ENCODE peak calls at places on chromosomes 11 and 22, in six cellular contexts. One of them, this sample, is unnamed.

GRCh38 chr11:33654594-33654993 is 46.0 kb downstream of the C11orf91 start:
- DNase-seq in fibroblast of lung: no peak
- DNase-seq in dorsolateral prefrontal cortex: no peak
- DNase-seq in A549: no peak
- DNase-seq in aorta: no peak
- DNase-seq in IMR-90: no peak
- DNase-seq in this sample: no peak

GRCh38 chr11:1129666-1130160 is 28.0 kb upstream of the MUC5AC start:
- DNase-seq in dorsolateral prefrontal cortex: no peak
- DNase-seq in A549: no peak
- DNase-seq in IMR-90: no peak
- DNase-seq in fibroblast of lung: no peak
- DNase-seq in aorta: peak
- DNase-seq in this sample: no peak

GRCh38 chr11:123404626-123405025 is 25.4 kb upstream of the GRAMD1B start:
- DNase-seq in IMR-90: no peak
- DNase-seq in A549: no peak
- DNase-seq in aorta: no peak
- DNase-seq in fibroblast of lung: no peak
- DNase-seq in dorsolateral prefrontal cortex: no peak
- DNase-seq in this sample: no peak

GRCh38 chr11:102177974-102178631 is 67.9 kb downstream of the YAP1 start:
- DNase-seq in IMR-90: peak
- DNase-seq in dorsolateral prefrontal cortex: no peak
- DNase-seq in fibroblast of lung: peak
- DNase-seq in A549: peak
- DNase-seq in aorta: no peak
- DNase-seq in this sample: no peak

GRCh38 chr11:1192741-1193325 is 30.0 kb upstream of the MUC5B start:
- DNase-seq in aorta: peak
- DNase-seq in dorsolateral prefrontal cortex: no peak
- DNase-seq in A549: no peak
- DNase-seq in fibroblast of lung: no peak
- DNase-seq in IMR-90: no peak
- DNase-seq in this sample: no peak

GRCh38 chr11:32864555-32864954 is 28.1 kb upstream of the QSER1 start:
- DNase-seq in fibroblast of lung: no peak
- DNase-seq in A549: no peak
- DNase-seq in dorsolateral prefrontal cortex: no peak
- DNase-seq in aorta: no peak
- DNase-seq in IMR-90: no peak
- DNase-seq in this sample: no peak

GRCh38 chr11:17256512-17256911 is 20.0 kb upstream of the NUCB2 start:
- DNase-seq in aorta: no peak
- DNase-seq in A549: peak
- DNase-seq in fibroblast of lung: peak
- DNase-seq in dorsolateral prefrontal cortex: no peak
- DNase-seq in IMR-90: peak
- DNase-seq in this sample: no peak

GRCh38 chr11:38254849-38255248 is 1656.8 kb upstream of the RAG2 start:
- DNase-seq in dorsolateral prefrontal cortex: no peak
- DNase-seq in A549: no peak
- DNase-seq in IMR-90: no peak
- DNase-seq in fibroblast of lung: no peak
- DNase-seq in aorta: no peak
- DNase-seq in this sample: no peak

GRCh38 chr11:25992254-25992653 is 339.7 kb upstream of the ANO3 start:
- DNase-seq in fibroblast of lung: peak
- DNase-seq in aorta: no peak
- DNase-seq in A549: no peak
- DNase-seq in dorsolateral prefrontal cortex: no peak
- DNase-seq in IMR-90: no peak
- DNase-seq in this sample: no peak

GRCh38 chr11:3626250-3626960 is 15.4 kb downstream of the ART5 start:
- DNase-seq in A549: no peak
- DNase-seq in aorta: peak
- DNase-seq in fibroblast of lung: no peak
- DNase-seq in IMR-90: no peak
- DNase-seq in dorsolateral prefrontal cortex: no peak
- DNase-seq in this sample: no peak

GRCh38 chr11:102225689-102226562 is 91.4 kb upstream of the BIRC3 start:
- DNase-seq in dorsolateral prefrontal cortex: no peak
- DNase-seq in fibroblast of lung: peak
- DNase-seq in A549: no peak
- DNase-seq in aorta: no peak
- DNase-seq in IMR-90: peak
- DNase-seq in this sample: no peak

GRCh38 chr11:119999220-119999619 is 138.7 kb downstream of the TRIM29 start:
- DNase-seq in aorta: no peak
- DNase-seq in IMR-90: no peak
- DNase-seq in dorsolateral prefrontal cortex: no peak
- DNase-seq in A549: peak
- DNase-seq in fibroblast of lung: no peak
- DNase-seq in this sample: no peak

GRCh38 chr11:46291441-46292143 is 14.1 kb downstream of the CREB3L1 start:
- DNase-seq in fibroblast of lung: peak
- DNase-seq in aorta: peak
- DNase-seq in dorsolateral prefrontal cortex: no peak
- DNase-seq in A549: no peak
- DNase-seq in IMR-90: peak
- DNase-seq in this sample: no peak
- H3K27ac ChIP-seq in fibroblast of lung: peak
- H3K27ac ChIP-seq in aorta: no peak
- H3K27ac ChIP-seq in dorsolateral prefrontal cortex: no peak
- H3K27ac ChIP-seq in A549: peak
- H3K27ac ChIP-seq in IMR-90: peak
- H3K27ac ChIP-seq in this sample: no peak

GRCh38 chr22:46598737-46599424 is 21.3 kb upstream of the GRAMD4 start:
- DNase-seq in IMR-90: peak
- DNase-seq in A549: no peak
- DNase-seq in fibroblast of lung: no peak
- DNase-seq in dorsolateral prefrontal cortex: no peak
- DNase-seq in aorta: peak
- DNase-seq in this sample: no peak

GRCh38 chr22:46596819-46597218 is 23.4 kb upstream of the GRAMD4 start:
- DNase-seq in IMR-90: no peak
- DNase-seq in A549: no peak
- DNase-seq in fibroblast of lung: no peak
- DNase-seq in aorta: no peak
- DNase-seq in dorsolateral prefrontal cortex: no peak
- DNase-seq in this sample: no peak

GRCh38 chr22:46596032-46596441 is 24.1 kb upstream of the GRAMD4 start:
- DNase-seq in dorsolateral prefrontal cortex: no peak
- DNase-seq in aorta: no peak
- DNase-seq in IMR-90: no peak
- DNase-seq in fibroblast of lung: peak
- DNase-seq in A549: no peak
- DNase-seq in this sample: no peak

GRCh38 chr22:46600397-46600796 is 19.8 kb upstream of the GRAMD4 start:
- DNase-seq in IMR-90: no peak
- DNase-seq in aorta: no peak
- DNase-seq in fibroblast of lung: no peak
- DNase-seq in dorsolateral prefrontal cortex: no peak
- DNase-seq in A549: no peak
- DNase-seq in this sample: no peak

DNA sequence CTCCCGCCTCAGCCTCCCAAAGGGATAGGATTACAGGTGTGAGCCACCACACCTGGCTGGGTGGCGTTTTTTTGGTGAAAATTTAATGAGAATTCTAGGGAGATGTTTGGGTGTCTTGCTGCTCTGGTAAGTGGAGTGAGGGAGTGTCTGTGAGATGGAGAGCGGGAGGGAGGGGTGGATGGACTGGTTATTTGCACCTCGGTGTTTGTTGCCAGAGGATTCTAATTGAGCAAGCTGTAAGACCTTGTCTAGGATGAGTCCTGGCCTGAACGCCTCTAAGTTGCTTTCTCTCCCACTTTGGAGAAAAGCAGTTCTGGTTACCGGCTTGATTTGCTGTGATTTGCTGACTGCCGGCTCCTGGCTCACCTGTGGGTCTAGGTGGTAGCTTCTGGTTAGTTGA is 22.0 kb upstream of the GRAMD4 start:
- DNase-seq in aorta: no peak
- DNase-seq in IMR-90: no peak
- DNase-seq in dorsolateral prefrontal cortex: no peak
- DNase-seq in fibroblast of lung: no peak
- DNase-seq in A549: no peak
- DNase-seq in this sample: no peak
- H3K27ac ChIP-seq in aorta: no peak
- H3K27ac ChIP-seq in IMR-90: no peak
- H3K27ac ChIP-seq in dorsolateral prefrontal cortex: no peak
- H3K27ac ChIP-seq in fibroblast of lung: no peak
- H3K27ac ChIP-seq in A549: no peak
- H3K27ac ChIP-seq in this sample: no peak

GRCh38 chr11:134409552-134410429 is 2.3 kb downstream of the B3GAT1 start:
- DNase-seq in dorsolateral prefrontal cortex: no peak
- DNase-seq in fibroblast of lung: no peak
- DNase-seq in IMR-90: no peak
- DNase-seq in aorta: no peak
- DNase-seq in A549: no peak
- DNase-seq in this sample: no peak
- H3K27ac ChIP-seq in dorsolateral prefrontal cortex: peak
- H3K27ac ChIP-seq in fibroblast of lung: no peak
- H3K27ac ChIP-seq in IMR-90: no peak
- H3K27ac ChIP-seq in aorta: no peak
- H3K27ac ChIP-seq in A549: no peak
- H3K27ac ChIP-seq in this sample: peak

GRCh38 chr22:37501176-37501609 is 15.0 kb upstream of the MFNG start:
- DNase-seq in IMR-90: no peak
- DNase-seq in fibroblast of lung: no peak
- DNase-seq in A549: peak
- DNase-seq in aorta: no peak
- DNase-seq in dorsolateral prefrontal cortex: no peak
- DNase-seq in this sample: no peak
- H3K27ac ChIP-seq in IMR-90: no peak
- H3K27ac ChIP-seq in fibroblast of lung: no peak
- H3K27ac ChIP-seq in A549: peak
- H3K27ac ChIP-seq in aorta: no peak
- H3K27ac ChIP-seq in dorsolateral prefrontal cortex: no peak
- H3K27ac ChIP-seq in this sample: peak

GRCh38 chr11:30326114-30326783 is 3.3 kb downstream of the ARL14EP start:
- DNase-seq in IMR-90: peak
- DNase-seq in A549: no peak
- DNase-seq in fibroblast of lung: peak
- DNase-seq in aorta: no peak
- DNase-seq in dorsolateral prefrontal cortex: no peak
- DNase-seq in this sample: no peak
- H3K27ac ChIP-seq in IMR-90: no peak
- H3K27ac ChIP-seq in A549: no peak
- H3K27ac ChIP-seq in fibroblast of lung: no peak
- H3K27ac ChIP-seq in aorta: no peak
- H3K27ac ChIP-seq in dorsolateral prefrontal cortex: no peak
- H3K27ac ChIP-seq in this sample: no peak

GRCh38 chr22:31127181-31127772 is 4.5 kb downstream of the INPP5J start:
- DNase-seq in IMR-90: no peak
- DNase-seq in A549: no peak
- DNase-seq in fibroblast of lung: no peak
- DNase-seq in aorta: no peak
- DNase-seq in dorsolateral prefrontal cortex: no peak
- DNase-seq in this sample: no peak
- H3K27ac ChIP-seq in IMR-90: no peak
- H3K27ac ChIP-seq in A549: no peak
- H3K27ac ChIP-seq in fibroblast of lung: no peak
- H3K27ac ChIP-seq in aorta: no peak
- H3K27ac ChIP-seq in dorsolateral prefrontal cortex: no peak
- H3K27ac ChIP-seq in this sample: no peak

DNA sequence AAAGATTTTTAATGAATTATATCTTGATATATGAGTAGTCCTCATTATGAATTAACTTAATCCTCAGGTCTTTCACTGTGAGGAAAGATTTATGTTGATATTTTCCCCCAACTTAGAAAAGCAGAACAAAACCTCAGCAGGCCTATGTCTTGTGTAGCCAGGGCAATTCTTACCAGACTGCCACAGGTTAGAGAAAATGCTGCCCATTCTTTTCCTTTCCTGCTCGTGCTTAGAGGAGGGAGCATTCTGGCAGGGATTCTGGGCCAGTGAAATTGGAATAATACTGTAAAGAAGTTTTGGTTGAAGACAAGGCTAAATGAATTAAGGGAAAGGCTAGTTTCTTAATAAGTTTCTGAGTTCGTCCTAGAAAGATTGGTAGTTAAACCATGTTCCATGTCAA is 56.6 kb downstream of the ZNRF3 start:
- DNase-seq in fibroblast of lung: no peak
- DNase-seq in dorsolateral prefrontal cortex: no peak
- DNase-seq in aorta: no peak
- DNase-seq in IMR-90: no peak
- DNase-seq in A549: no peak
- DNase-seq in this sample: no peak
- H3K27ac ChIP-seq in fibroblast of lung: no peak
- H3K27ac ChIP-seq in dorsolateral prefrontal cortex: no peak
- H3K27ac ChIP-seq in aorta: peak
- H3K27ac ChIP-seq in IMR-90: no peak
- H3K27ac ChIP-seq in A549: no peak
- H3K27ac ChIP-seq in this sample: peak

DNA sequence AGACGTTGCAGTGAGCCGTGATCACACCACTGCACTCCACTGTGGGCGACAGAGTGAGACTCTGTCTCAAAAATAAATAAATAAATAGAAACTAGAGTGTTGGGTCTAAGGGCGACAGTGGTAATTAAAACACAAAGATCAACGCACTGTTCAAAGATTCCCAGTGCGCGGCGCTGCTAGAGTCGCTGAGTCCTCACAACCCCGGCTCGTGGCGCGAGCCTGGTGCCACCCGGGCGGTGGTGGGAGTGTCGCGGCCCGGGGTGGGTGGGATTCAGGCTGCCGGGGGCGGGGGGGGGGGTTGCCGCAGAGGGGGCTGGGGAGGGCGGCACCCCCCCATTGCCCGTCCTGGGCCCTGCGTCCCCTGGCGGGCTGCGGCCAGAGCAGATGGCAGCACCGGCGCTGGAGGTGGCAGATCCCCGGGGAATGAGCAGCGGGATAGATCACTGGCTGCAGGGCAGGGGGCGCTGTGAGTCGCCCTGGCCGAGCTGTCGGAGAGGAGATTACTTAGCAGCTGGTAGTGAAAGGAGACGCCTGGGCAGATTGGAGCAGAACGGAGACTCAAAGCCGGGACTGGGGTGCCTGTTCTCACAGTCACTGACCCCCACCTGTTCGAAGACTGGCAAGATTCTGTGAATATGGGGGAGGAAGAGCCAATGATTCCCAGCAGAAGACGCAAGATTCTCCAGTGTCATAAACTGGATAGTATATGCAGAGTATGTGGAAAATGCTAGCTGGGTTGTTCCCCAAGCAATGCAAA is 30.2 kb upstream of the APOBEC3A start:
- DNase-seq in A549: peak
- DNase-seq in fibroblast of lung: peak
- DNase-seq in dorsolateral prefrontal cortex: peak
- DNase-seq in aorta: peak
- DNase-seq in IMR-90: peak
- DNase-seq in this sample: peak
- H3K27ac ChIP-seq in A549: peak
- H3K27ac ChIP-seq in fibroblast of lung: no peak
- H3K27ac ChIP-seq in dorsolateral prefrontal cortex: peak
- H3K27ac ChIP-seq in aorta: peak
- H3K27ac ChIP-seq in IMR-90: no peak
- H3K27ac ChIP-seq in this sample: no peak

DNA sequence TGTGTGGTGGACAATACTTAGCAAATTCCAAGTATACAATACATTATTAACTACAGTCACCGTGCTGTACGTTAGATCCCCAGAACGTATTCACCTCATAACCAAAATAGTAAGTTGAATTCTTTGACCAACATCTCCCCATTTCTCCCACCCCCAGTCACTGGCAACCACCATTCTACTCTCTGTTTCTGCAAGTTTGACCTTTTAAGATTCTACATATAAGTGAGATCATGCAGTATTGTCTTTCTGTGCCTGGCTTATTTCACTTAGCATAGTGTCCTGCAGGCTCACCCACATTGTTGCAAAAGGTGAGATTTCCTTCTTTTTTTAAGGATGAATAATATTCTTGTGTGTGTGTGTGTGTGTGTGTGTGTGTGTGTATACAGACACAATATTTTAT is 59.1 kb downstream of the IRAG1 start:
- DNase-seq in IMR-90: no peak
- DNase-seq in A549: no peak
- DNase-seq in dorsolateral prefrontal cortex: no peak
- DNase-seq in aorta: no peak
- DNase-seq in fibroblast of lung: no peak
- DNase-seq in this sample: no peak
- H3K27ac ChIP-seq in IMR-90: no peak
- H3K27ac ChIP-seq in A549: no peak
- H3K27ac ChIP-seq in dorsolateral prefrontal cortex: no peak
- H3K27ac ChIP-seq in aorta: no peak
- H3K27ac ChIP-seq in fibroblast of lung: no peak
- H3K27ac ChIP-seq in this sample: no peak